ENCODE peak calls at places on chromosomes 13 and 19, in four cellular contexts. U is cardiac fibroblast, X is adrenal gland, I is NB4. L is an unnamed sample.

GRCh38 chr13:65435590-65435989 is 1794.5 kb downstream of the PCDH9 start:
- DNase-seq in U (no peak), X (no peak), I (no peak), L (no peak)

GRCh38 chr13:75850915-75851314 is 214.8 kb downstream of the LMO7 start:
- DNase-seq in U (no peak), X (no peak), I (peak; percentile 7), L (no peak)

GRCh38 chr13:27822873-27823311 is 30.6 kb downstream of the GSX1 start:
- DNase-seq in U (peak; percentile 46), X (no peak), I (no peak), L (no peak)

GRCh38 chr19:1102407-1103106 is 1.2 kb upstream of the GPX4 start:
- DNase-seq in U (peak; percentile 100), X (peak; percentile 80), I (peak; percentile 54), L (peak; percentile 99)

GRCh38 chr13:28590450-28590849 is 68.5 kb upstream of the POMP start:
- DNase-seq in U (no peak), X (no peak), I (peak; percentile 85), L (no peak)

GRCh38 chr13:36543671-36544070 is 111.4 kb downstream of the CCNA1 start:
- DNase-seq in U (no peak), X (no peak), I (no peak), L (no peak)

GRCh38 chr13:77952276-77952675 is 33.6 kb upstream of the EDNRB start:
- DNase-seq in U (no peak), X (no peak), I (no peak), L (no peak)

GRCh38 chr19:46475976-46476375 is 4.6 kb upstream of the PNMA8A start:
- DNase-seq in U (peak; percentile 80), X (no peak), I (no peak), L (no peak)

GRCh38 chr19:4301590-4302237 is 475 bp downstream of the TMIGD2 start:
- DNase-seq in U (no peak), X (no peak), I (no peak), L (no peak)

GRCh38 chr19:4929186-4929585 is 19.9 kb downstream of the UHRF1 start:
- DNase-seq in U (peak; percentile 40), X (peak; percentile 84), I (no peak), L (peak; percentile 65)

GRCh38 chr19:46442808-46443450 is 14.2 kb upstream of the PNMA8C start:
- DNase-seq in U (peak; percentile 75), X (peak; percentile 87), I (no peak), L (peak; percentile 79)

GRCh38 chr13:24624363-24624762 is 55.8 kb upstream of the ATP12A start:
- DNase-seq in U (no peak), X (no peak), I (no peak), L (no peak)

GRCh38 chr13:41054212-41054877 is 7.0 kb upstream of the WBP4 start:
- DNase-seq in U (peak; percentile 72), X (no peak), I (peak; percentile 85), L (peak; percentile 78)

GRCh38 chr13:95403349-95404140 is 102.3 kb upstream of the ABCC4 start:
- DNase-seq in U (no peak), X (no peak), I (no peak), L (peak; percentile 12)

GRCh38 chr13:42574435-42575311 is 721 bp downstream of the TNFSF11 start:
- DNase-seq in U (no peak), X (no peak), I (no peak), L (peak; percentile 30)

GRCh38 chr13:94712812-94713555 is 639 bp upstream of the SOX21 start:
- DNase-seq in U (peak; percentile 52), X (peak; percentile 29), I (no peak), L (peak; percentile 72)

GRCh38 chr13:63279136-63279535 is 1863.5 kb upstream of the PCDH20 start:
- DNase-seq in U (no peak), X (no peak), I (no peak), L (peak; percentile 8)

GRCh38 chr13:49086711-49087110 is 111.0 kb downstream of the FNDC3A start:
- DNase-seq in U (peak; percentile 86), X (no peak), I (no peak), L (peak; percentile 73)

GRCh38 chr13:50309872-50310594 is 294.8 kb downstream of the KCNRG start:
- DNase-seq in U (no peak), X (no peak), I (no peak), L (no peak)

GRCh38 chr19:37078717-37079032 is 442 bp downstream of the ZNF420 start:
- DNase-seq in U (no peak), X (no peak), I (peak; percentile 7), L (no peak)

GRCh38 chr13:37381502-37381901 is 217.1 kb downstream of the POSTN start:
- DNase-seq in U (peak; percentile 65), X (no peak), I (no peak), L (no peak)

GRCh38 chr13:45138282-45138681 is 18.0 kb downstream of the GTF2F2 start:
- DNase-seq in U (no peak), X (no peak), I (no peak), L (no peak)

GRCh38 chr19:21593934-21594844 is 88.8 kb downstream of the ZNF429 start:
- DNase-seq in U (peak; percentile 8), X (peak; percentile 85), I (peak; percentile 72), L (no peak)

GRCh38 chr19:49114630-49115363 is 627 bp downstream of the LIN7B start:
- DNase-seq in U (peak; percentile 39), X (peak; percentile 59), I (peak; percentile 74), L (peak; percentile 66)

GRCh38 chr13:37681295-37682032 is 82.9 kb upstream of the POSTN start:
- DNase-seq in U (peak; percentile 96), X (no peak), I (no peak), L (peak; percentile 96)

GRCh38 chr19:53577968-53578367 is 40.0 kb downstream of the ZNF331 start:
- DNase-seq in U (no peak), X (no peak), I (no peak), L (no peak)

GRCh38 chr13:98581971-98582702 is 5.2 kb upstream of the STK24 start:
- DNase-seq in U (peak; percentile 75), X (no peak), I (no peak), L (peak; percentile 73)

GRCh38 chr13:93080587-93080986 is 146.0 kb upstream of the GPC6 start:
- DNase-seq in U (peak; percentile 28), X (no peak), I (no peak), L (peak; percentile 80)

GRCh38 chr19:50835785-50836542 is 2.6 kb upstream of the KLK15 start:
- DNase-seq in U (peak; percentile 60), X (peak; percentile 89), I (peak; percentile 29), L (peak; percentile 54)

GRCh38 chr13:112158961-112159360 is 92.0 kb downstream of the SOX1 start:
- DNase-seq in U (no peak), X (no peak), I (no peak), L (no peak)

GRCh38 chr19:5052515-5052914 is 83.6 kb downstream of the KDM4B start:
- DNase-seq in U (no peak), X (no peak), I (no peak), L (no peak)

GRCh38 chr13:32791545-32792172 is 205.4 kb downstream of the PDS5B start:
- DNase-seq in U (no peak), X (no peak), I (peak; percentile 44), L (peak; percentile 58)

GRCh38 chr19:28331596-28331995 is 881.4 kb downstream of the UQCRFS1 start:
- DNase-seq in U (no peak), X (no peak), I (no peak), L (no peak)

GRCh38 chr13:109655206-109655600 is 131.2 kb downstream of the IRS2 start:
- DNase-seq in U (peak; percentile 37), X (no peak), I (peak; percentile 75), L (no peak)

GRCh38 chr13:113947321-113948033 is 26.4 kb downstream of the C13orf46 start:
- DNase-seq in U (peak; percentile 63), X (peak; percentile 76), I (no peak), L (peak; percentile 70)
- TF ChIP-seq CTCF in U (peak; percentile 84), X (peak; percentile 43), I (no peak), L (peak; percentile 86)

GRCh38 chr19:34677386-34678084 is at the start of gene ZNF302:
- DNase-seq in U (peak; percentile 99), X (peak; percentile 97), I (peak; percentile 95), L (peak; percentile 98)

GRCh38 chr19:34678085-34678412 is 571 bp downstream of the ZNF302 start:
- DNase-seq in U (no peak), X (no peak), I (no peak), L (no peak)

GRCh38 chr19:34678421-34678820 is 943 bp downstream of the ZNF302 start:
- DNase-seq in U (no peak), X (no peak), I (no peak), L (no peak)

GRCh38 chr19:34675919-34676318 is 1.0 kb downstream of the SCGB2B2 start:
- DNase-seq in U (no peak), X (no peak), I (no peak), L (no peak)

GRCh38 chr19:34676697-34677385 is at the start of gene SCGB2B2:
- DNase-seq in U (no peak), X (no peak), I (peak; percentile 78), L (no peak)
- TF ChIP-seq CTCF in U (no peak), X (no peak), I (no peak), L (no peak)

DNA sequence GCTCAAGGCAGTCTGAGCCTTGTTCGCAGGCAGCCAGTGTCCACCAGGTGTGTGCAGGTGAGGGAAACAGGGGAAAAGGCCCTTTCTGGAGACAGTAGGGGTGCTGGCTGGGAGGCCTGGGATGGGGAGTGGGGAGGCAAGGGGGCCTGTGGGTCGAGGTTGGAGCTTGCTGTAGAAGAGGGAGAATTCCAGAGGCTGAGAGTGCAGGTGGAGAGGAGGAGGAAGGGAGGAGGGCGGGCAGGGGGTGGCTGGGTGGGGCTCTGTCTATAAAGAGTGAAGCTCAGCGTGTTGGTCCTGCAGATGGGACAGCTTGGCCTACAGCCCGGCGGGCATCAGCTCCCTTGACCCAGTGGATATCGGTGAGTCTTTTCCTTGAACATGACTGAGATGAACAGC is at the start of gene CCL25:
- DNase-seq in U (no peak), X (no peak), I (no peak), L (no peak)
- TF ChIP-seq CTCF in U (no peak), X (no peak), I (no peak), L (no peak)

DNA sequence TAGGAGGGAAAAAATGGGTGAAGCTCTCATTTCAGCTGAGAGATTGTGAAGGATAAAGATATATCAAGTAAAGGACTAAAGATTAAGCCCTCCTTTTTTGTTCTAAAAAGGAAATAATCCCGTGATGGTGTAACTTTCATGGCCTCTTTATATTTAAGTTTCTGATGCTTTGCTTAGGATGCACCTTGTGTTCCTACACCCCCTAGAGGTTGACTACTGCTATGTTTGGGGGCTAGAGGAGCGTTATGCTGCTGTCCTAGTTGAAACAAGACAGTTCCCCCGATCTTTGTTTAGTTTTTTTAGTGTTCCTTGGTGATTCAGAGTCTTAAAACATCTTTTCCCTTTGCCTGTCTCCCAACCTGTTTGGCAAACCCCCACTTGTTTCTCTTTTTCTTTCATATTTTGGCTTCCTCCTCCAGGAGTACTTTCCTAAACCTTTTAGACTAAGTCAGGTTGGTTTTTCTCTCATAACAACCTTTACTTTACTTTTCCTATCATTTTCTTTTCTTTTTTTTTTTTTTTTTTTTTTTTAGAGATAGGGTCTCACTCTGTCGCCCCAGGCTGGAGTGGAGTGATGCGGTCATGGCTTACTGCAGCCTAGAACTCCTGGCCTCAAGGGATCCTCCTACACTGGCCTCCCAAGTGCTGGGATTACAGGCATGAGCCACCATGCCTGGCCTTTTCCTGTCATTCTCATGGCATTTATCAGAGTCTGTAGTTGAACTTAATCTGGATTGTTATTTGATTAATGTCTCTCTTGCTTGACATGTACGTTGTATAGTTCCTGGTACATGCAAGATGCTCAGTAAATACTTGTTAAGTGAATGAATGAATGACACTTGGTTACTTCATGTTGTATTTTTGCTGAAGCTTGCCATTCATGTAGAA is 2.8 kb downstream of the UBA2 start:
- DNase-seq in U (peak; percentile 73), X (no peak), I (peak; percentile 68), L (peak; percentile 77)
- TF ChIP-seq CTCF in U (peak; percentile 78), X (peak; percentile 29), I (peak; percentile 72), L (peak; percentile 82)

GRCh38 chr19:55678121-55678671 is 3.2 kb downstream of the EPN1 start:
- DNase-seq in U (no peak), X (peak; percentile 56), I (peak; percentile 76), L (no peak)
- TF ChIP-seq CTCF in U (no peak), X (no peak), I (no peak), L (no peak)

GRCh38 chr19:17582613-17583012 is 27.2 kb downstream of the COLGALT1 start:
- DNase-seq in U (no peak), X (no peak), I (no peak), L (no peak)
- TF ChIP-seq CTCF in U (peak; percentile 3), X (no peak), I (peak; percentile 13), L (peak; percentile 7)